ENCODE peak calls at places on chromosomes 16 and 17, in four cellular contexts. One of them, this sample, is unnamed.

GRCh38 chr17:45640141-45640850 is 143.8 kb upstream of the CRHR1 start:
- DNase-seq in ACHN: peak; percentile 77
- DNase-seq in AG20443: peak; percentile 81
- DNase-seq in CD4-positive, alpha-beta T cell: peak; percentile 77
- DNase-seq in this sample: peak; percentile 74

GRCh38 chr17:44981221-44981968 is 13.3 kb upstream of the C1QL1 start:
- DNase-seq in CD4-positive, alpha-beta T cell: no peak
- DNase-seq in AG20443: no peak
- DNase-seq in ACHN: peak; percentile 56
- DNase-seq in this sample: no peak

GRCh38 chr17:42521036-42521435 is 15.0 kb upstream of the NAGLU start:
- DNase-seq in AG20443: no peak
- DNase-seq in CD4-positive, alpha-beta T cell: no peak
- DNase-seq in ACHN: no peak
- DNase-seq in this sample: no peak

GRCh38 chr16:4320030-4320429 is 4.2 kb downstream of the GLIS2 start:
- DNase-seq in AG20443: no peak
- DNase-seq in ACHN: no peak
- DNase-seq in CD4-positive, alpha-beta T cell: no peak
- DNase-seq in this sample: no peak

GRCh38 chr16:19294156-19294649 is 8.7 kb downstream of the CLEC19A start:
- DNase-seq in CD4-positive, alpha-beta T cell: no peak
- DNase-seq in ACHN: no peak
- DNase-seq in AG20443: no peak
- DNase-seq in this sample: no peak

GRCh38 chr16:56600398-56600999 is 7.9 kb upstream of the MT2A start:
- DNase-seq in AG20443: peak; percentile 78
- DNase-seq in CD4-positive, alpha-beta T cell: no peak
- DNase-seq in ACHN: peak; percentile 73
- DNase-seq in this sample: peak; percentile 43

GRCh38 chr17:28738680-28739384 is 5.0 kb upstream of the TRAF4 start:
- DNase-seq in ACHN: no peak
- DNase-seq in AG20443: no peak
- DNase-seq in CD4-positive, alpha-beta T cell: no peak
- DNase-seq in this sample: peak; percentile 69

GRCh38 chr16:72858611-72859493 is 189.1 kb downstream of the ZFHX3 start:
- DNase-seq in ACHN: no peak
- DNase-seq in CD4-positive, alpha-beta T cell: no peak
- DNase-seq in AG20443: no peak
- DNase-seq in this sample: no peak

GRCh38 chr17:17900615-17901520 is 64.1 kb upstream of the SREBF1 start:
- DNase-seq in CD4-positive, alpha-beta T cell: no peak
- DNase-seq in AG20443: peak; percentile 96
- DNase-seq in ACHN: peak; percentile 72
- DNase-seq in this sample: no peak

GRCh38 chr17:31413871-31414589 is 22.6 kb downstream of the RAB11FIP4 start:
- DNase-seq in CD4-positive, alpha-beta T cell: no peak
- DNase-seq in ACHN: no peak
- DNase-seq in AG20443: peak; percentile 78
- DNase-seq in this sample: no peak

GRCh38 chr16:22813223-22813945 is 578 bp upstream of the HS3ST2 start:
- DNase-seq in CD4-positive, alpha-beta T cell: no peak
- DNase-seq in ACHN: peak; percentile 26
- DNase-seq in AG20443: peak; percentile 76
- DNase-seq in this sample: no peak

This sample was measured in memory B cell.